ENCODE peak calls at places on chromosomes 13 and 19, in six cellular contexts. O is right atrium auricular region, S is NT2/D1, M is fibroblast of the conjunctiva, L is HTR-8/SVneo, G is activated B cell treated with CpG ODN at 0.5 μM for 24 hours. C is an unnamed sample.

GRCh38 chr13:105972811-105973590 is 562.5 kb downstream of the EFNB2 start:
- DNase-seq in O (no peak), S (no peak), M (no peak), L (no peak), G (no peak), C (no peak)

GRCh38 chr13:49958321-49958720 is 22.2 kb upstream of the SPRYD7 start:
- DNase-seq in O (no peak), S (no peak), M (no peak), L (no peak), G (no peak), C (no peak)

GRCh38 chr19:1000095-1000494 is at the start of gene GRIN3B:
- DNase-seq in O (no peak), S (no peak), M (no peak), L (peak; percentile 82), G (peak; percentile 48), C (no peak)

GRCh38 chr19:55536366-55536765 is 567 bp downstream of the SBK2 start:
- DNase-seq in O (no peak), S (no peak), M (no peak), L (no peak), G (no peak), C (no peak)

GRCh38 chr13:19665427-19665859 is 32.0 kb downstream of the MPHOSPH8 start:
- DNase-seq in O (no peak), S (no peak), M (no peak), L (no peak), G (no peak), C (no peak)

GRCh38 chr19:31306006-31306753 is 43.1 kb downstream of the TSHZ3 start:
- DNase-seq in O (no peak), S (no peak), M (no peak), L (no peak), G (no peak), C (no peak)

GRCh38 chr13:91369432-91369831 is 21.9 kb downstream of the MIR17HG start:
- DNase-seq in O (no peak), S (no peak), M (no peak), L (no peak), G (no peak), C (no peak)

GRCh38 chr13:112690242-112690943 is 555 bp downstream of the ATP11A start:
- DNase-seq in O (no peak), S (no peak), M (no peak), L (peak; percentile 17), G (peak; percentile 33), C (no peak)

GRCh38 chr13:41916173-41916954 is 44.5 kb downstream of the VWA8 start:
- DNase-seq in O (no peak), S (no peak), M (peak; percentile 85), L (peak; percentile 31), G (no peak), C (peak; percentile 24)

GRCh38 chr19:48512504-48513288 is 1.1 kb upstream of the LMTK3 start:
- DNase-seq in O (no peak), S (no peak), M (no peak), L (no peak), G (no peak), C (no peak)